ENCODE peak calls at places on chromosomes 7 and 10, in six cellular contexts. One of them, this sample, is unnamed.

GRCh38 chr7:156472267-156472666 is 168.3 kb upstream of the RNF32 start:
- DNase-seq in thyroid gland: no peak
- DNase-seq in fibroblast of the aortic adventitia: no peak
- DNase-seq in fibroblast of mammary gland: no peak
- DNase-seq in upper lobe of right lung: no peak
- DNase-seq in tibial artery: no peak
- DNase-seq in this sample: no peak

GRCh38 chr7:29815181-29816105 is 9.1 kb downstream of the WIPF3 start:
- DNase-seq in thyroid gland: no peak
- DNase-seq in fibroblast of the aortic adventitia: no peak
- DNase-seq in fibroblast of mammary gland: no peak
- DNase-seq in upper lobe of right lung: no peak
- DNase-seq in tibial artery: no peak
- DNase-seq in this sample: no peak

GRCh38 chr10:35184527-35185171 is 58.0 kb downstream of the CREM start:
- DNase-seq in thyroid gland: no peak
- DNase-seq in fibroblast of the aortic adventitia: no peak
- DNase-seq in fibroblast of mammary gland: no peak
- DNase-seq in upper lobe of right lung: no peak
- DNase-seq in tibial artery: no peak
- DNase-seq in this sample: no peak

GRCh38 chr7:151809156-151809863 is 67.6 kb downstream of the PRKAG2 start:
- DNase-seq in thyroid gland: no peak
- DNase-seq in fibroblast of the aortic adventitia: no peak
- DNase-seq in fibroblast of mammary gland: no peak
- DNase-seq in upper lobe of right lung: peak
- DNase-seq in tibial artery: no peak
- DNase-seq in this sample: no peak

GRCh38 chr7:6630007-6630849 is 6.9 kb upstream of the ZNF316 start:
- DNase-seq in thyroid gland: peak
- DNase-seq in fibroblast of the aortic adventitia: no peak
- DNase-seq in fibroblast of mammary gland: no peak
- DNase-seq in upper lobe of right lung: no peak
- DNase-seq in tibial artery: no peak
- DNase-seq in this sample: no peak

GRCh38 chr7:96203781-96204180 is 118.1 kb downstream of the SLC25A13 start:
- DNase-seq in thyroid gland: no peak
- DNase-seq in fibroblast of the aortic adventitia: no peak
- DNase-seq in fibroblast of mammary gland: no peak
- DNase-seq in upper lobe of right lung: no peak
- DNase-seq in tibial artery: no peak
- DNase-seq in this sample: no peak

GRCh38 chr7:76394962-76395361 is 14.5 kb downstream of the SSC4D start:
- DNase-seq in thyroid gland: no peak
- DNase-seq in fibroblast of the aortic adventitia: no peak
- DNase-seq in fibroblast of mammary gland: peak
- DNase-seq in upper lobe of right lung: no peak
- DNase-seq in tibial artery: no peak
- DNase-seq in this sample: no peak

GRCh38 chr10:22022257-22023051 is 18.9 kb upstream of the DNAJC1 start:
- DNase-seq in thyroid gland: no peak
- DNase-seq in fibroblast of the aortic adventitia: peak
- DNase-seq in fibroblast of mammary gland: peak
- DNase-seq in upper lobe of right lung: no peak
- DNase-seq in tibial artery: peak
- DNase-seq in this sample: no peak

GRCh38 chr10:114392112-114392835 is 12.0 kb downstream of the AFAP1L2 start:
- DNase-seq in thyroid gland: peak
- DNase-seq in fibroblast of the aortic adventitia: no peak
- DNase-seq in fibroblast of mammary gland: no peak
- DNase-seq in upper lobe of right lung: no peak
- DNase-seq in tibial artery: no peak
- DNase-seq in this sample: no peak

GRCh38 chr10:7571992-7572391 is 94.8 kb downstream of the ITIH5 start:
- DNase-seq in thyroid gland: no peak
- DNase-seq in fibroblast of the aortic adventitia: no peak
- DNase-seq in fibroblast of mammary gland: no peak
- DNase-seq in upper lobe of right lung: no peak
- DNase-seq in tibial artery: no peak
- DNase-seq in this sample: no peak

GRCh38 chr7:73893342-73894101 is 32.6 kb downstream of the TMEM270 start:
- DNase-seq in thyroid gland: peak
- DNase-seq in fibroblast of the aortic adventitia: peak
- DNase-seq in fibroblast of mammary gland: peak
- DNase-seq in upper lobe of right lung: no peak
- DNase-seq in tibial artery: peak
- DNase-seq in this sample: no peak

GRCh38 chr7:151603951-151604350 is 84.3 kb upstream of the RHEB start:
- DNase-seq in thyroid gland: no peak
- DNase-seq in fibroblast of the aortic adventitia: no peak
- DNase-seq in fibroblast of mammary gland: no peak
- DNase-seq in upper lobe of right lung: no peak
- DNase-seq in tibial artery: no peak
- DNase-seq in this sample: no peak

GRCh38 chr7:96664793-96665192 is 44.9 kb downstream of the SEM1 start:
- DNase-seq in thyroid gland: no peak
- DNase-seq in fibroblast of the aortic adventitia: no peak
- DNase-seq in fibroblast of mammary gland: no peak
- DNase-seq in upper lobe of right lung: no peak
- DNase-seq in tibial artery: no peak
- DNase-seq in this sample: no peak

GRCh38 chr7:113796557-113796956 is 122.3 kb downstream of the PPP1R3A start:
- DNase-seq in thyroid gland: no peak
- DNase-seq in fibroblast of the aortic adventitia: peak
- DNase-seq in fibroblast of mammary gland: peak
- DNase-seq in upper lobe of right lung: no peak
- DNase-seq in tibial artery: no peak
- DNase-seq in this sample: peak

GRCh38 chr7:133489906-133490305 is 237.0 kb downstream of the EXOC4 start:
- DNase-seq in thyroid gland: no peak
- DNase-seq in fibroblast of the aortic adventitia: no peak
- DNase-seq in fibroblast of mammary gland: no peak
- DNase-seq in upper lobe of right lung: no peak
- DNase-seq in tibial artery: no peak
- DNase-seq in this sample: no peak

GRCh38 chr10:97651773-97652172 is 11.3 kb downstream of the PI4K2A start:
- DNase-seq in thyroid gland: no peak
- DNase-seq in fibroblast of the aortic adventitia: no peak
- DNase-seq in fibroblast of mammary gland: no peak
- DNase-seq in upper lobe of right lung: no peak
- DNase-seq in tibial artery: no peak
- DNase-seq in this sample: no peak

GRCh38 chr7:11557627-11558026 is 274.4 kb downstream of the THSD7A start:
- DNase-seq in thyroid gland: no peak
- DNase-seq in fibroblast of the aortic adventitia: no peak
- DNase-seq in fibroblast of mammary gland: peak
- DNase-seq in upper lobe of right lung: no peak
- DNase-seq in tibial artery: peak
- DNase-seq in this sample: peak

GRCh38 chr7:151247611-151248176 is 800 bp downstream of the SMARCD3 start:
- DNase-seq in thyroid gland: peak
- DNase-seq in fibroblast of the aortic adventitia: no peak
- DNase-seq in fibroblast of mammary gland: no peak
- DNase-seq in upper lobe of right lung: no peak
- DNase-seq in tibial artery: no peak
- DNase-seq in this sample: no peak

GRCh38 chr7:130488376-130489139 is 3.3 kb upstream of the MEST start:
- DNase-seq in thyroid gland: no peak
- DNase-seq in fibroblast of the aortic adventitia: no peak
- DNase-seq in fibroblast of mammary gland: no peak
- DNase-seq in upper lobe of right lung: no peak
- DNase-seq in tibial artery: no peak
- DNase-seq in this sample: no peak

GRCh38 chr10:110399163-110400094 is 94.7 kb upstream of the SMNDC1 start:
- DNase-seq in thyroid gland: peak
- DNase-seq in fibroblast of the aortic adventitia: peak
- DNase-seq in fibroblast of mammary gland: peak
- DNase-seq in upper lobe of right lung: no peak
- DNase-seq in tibial artery: no peak
- DNase-seq in this sample: peak

GRCh38 chr7:37832194-37832593 is 16.2 kb upstream of the NME8 start:
- DNase-seq in thyroid gland: peak
- DNase-seq in fibroblast of the aortic adventitia: peak
- DNase-seq in fibroblast of mammary gland: peak
- DNase-seq in upper lobe of right lung: peak
- DNase-seq in tibial artery: peak
- DNase-seq in this sample: peak

GRCh38 chr7:44104880-44105771 is 981 bp downstream of the AEBP1 start:
- DNase-seq in thyroid gland: no peak
- DNase-seq in fibroblast of the aortic adventitia: peak
- DNase-seq in fibroblast of mammary gland: peak
- DNase-seq in upper lobe of right lung: no peak
- DNase-seq in tibial artery: peak
- DNase-seq in this sample: peak

GRCh38 chr7:157538321-157538720 is 201.5 kb downstream of the DNAJB6 start:
- DNase-seq in thyroid gland: no peak
- DNase-seq in fibroblast of the aortic adventitia: no peak
- DNase-seq in fibroblast of mammary gland: no peak
- DNase-seq in upper lobe of right lung: peak
- DNase-seq in tibial artery: no peak
- DNase-seq in this sample: no peak

GRCh38 chr7:92133133-92133736 is 1.0 kb downstream of the CYP51A1 start:
- DNase-seq in thyroid gland: no peak
- DNase-seq in fibroblast of the aortic adventitia: peak
- DNase-seq in fibroblast of mammary gland: no peak
- DNase-seq in upper lobe of right lung: no peak
- DNase-seq in tibial artery: no peak
- DNase-seq in this sample: peak

GRCh38 chr10:97234403-97234802 is 48.6 kb upstream of the SLIT1 start:
- DNase-seq in thyroid gland: no peak
- DNase-seq in fibroblast of the aortic adventitia: peak
- DNase-seq in fibroblast of mammary gland: peak
- DNase-seq in upper lobe of right lung: no peak
- DNase-seq in tibial artery: no peak
- DNase-seq in this sample: peak

GRCh38 chr10:73865459-73866442 is 8.6 kb downstream of the CAMK2G start:
- DNase-seq in thyroid gland: peak
- DNase-seq in fibroblast of the aortic adventitia: no peak
- DNase-seq in fibroblast of mammary gland: no peak
- DNase-seq in upper lobe of right lung: peak
- DNase-seq in tibial artery: peak
- DNase-seq in this sample: no peak

GRCh38 chr10:91798736-91799579 is 732 bp downstream of the TNKS2 start:
- DNase-seq in thyroid gland: peak
- DNase-seq in fibroblast of the aortic adventitia: peak
- DNase-seq in fibroblast of mammary gland: peak
- DNase-seq in upper lobe of right lung: peak
- DNase-seq in tibial artery: peak
- DNase-seq in this sample: peak

GRCh38 chr7:77354484-77354883 is 61.7 kb downstream of the GSAP start:
- DNase-seq in thyroid gland: no peak
- DNase-seq in fibroblast of the aortic adventitia: no peak
- DNase-seq in fibroblast of mammary gland: no peak
- DNase-seq in upper lobe of right lung: no peak
- DNase-seq in tibial artery: no peak
- DNase-seq in this sample: no peak

GRCh38 chr10:63268798-63269503 is 135.8 kb downstream of the NRBF2 start:
- DNase-seq in thyroid gland: peak
- DNase-seq in fibroblast of the aortic adventitia: peak
- DNase-seq in fibroblast of mammary gland: peak
- DNase-seq in upper lobe of right lung: no peak
- DNase-seq in tibial artery: peak
- DNase-seq in this sample: peak

GRCh38 chr10:9060314-9060713 is 1005.8 kb downstream of the GATA3 start:
- DNase-seq in thyroid gland: no peak
- DNase-seq in fibroblast of the aortic adventitia: no peak
- DNase-seq in fibroblast of mammary gland: no peak
- DNase-seq in upper lobe of right lung: no peak
- DNase-seq in tibial artery: no peak
- DNase-seq in this sample: no peak
- H3K4me3 ChIP-seq in thyroid gland: no peak
- H3K4me3 ChIP-seq in fibroblast of the aortic adventitia: no peak
- H3K4me3 ChIP-seq in fibroblast of mammary gland: no peak
- H3K4me3 ChIP-seq in upper lobe of right lung: no peak
- H3K4me3 ChIP-seq in tibial artery: no peak
- H3K4me3 ChIP-seq in this sample: no peak

DNA sequence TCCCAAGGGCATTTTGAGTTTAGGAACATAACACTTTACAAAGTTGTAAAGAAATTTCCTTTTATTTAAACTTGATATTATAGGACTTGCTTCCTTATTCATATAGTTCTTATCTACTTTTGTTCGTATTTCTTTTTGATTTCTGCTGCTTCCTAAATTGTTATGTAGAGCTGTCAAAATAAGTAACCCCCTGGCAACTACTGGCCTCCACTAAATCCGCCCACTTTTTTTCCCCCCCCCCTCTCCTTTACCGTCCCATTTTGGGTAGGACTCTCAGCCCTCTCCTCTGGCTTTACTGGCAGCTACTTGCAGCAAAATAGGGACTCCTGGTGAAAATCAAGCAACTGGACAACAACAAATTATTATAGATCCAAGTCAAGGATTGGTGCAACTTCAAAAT is 1.1 kb downstream of the SP4 start:
- DNase-seq in thyroid gland: no peak
- DNase-seq in fibroblast of the aortic adventitia: peak
- DNase-seq in fibroblast of mammary gland: no peak
- DNase-seq in upper lobe of right lung: no peak
- DNase-seq in tibial artery: no peak
- DNase-seq in this sample: no peak
- H3K4me3 ChIP-seq in thyroid gland: no peak
- H3K4me3 ChIP-seq in fibroblast of the aortic adventitia: peak
- H3K4me3 ChIP-seq in fibroblast of mammary gland: peak
- H3K4me3 ChIP-seq in upper lobe of right lung: peak
- H3K4me3 ChIP-seq in tibial artery: peak
- H3K4me3 ChIP-seq in this sample: no peak

GRCh38 chr10:59362991-59363390 is 642 bp upstream of the FAM13C start:
- DNase-seq in thyroid gland: peak
- DNase-seq in fibroblast of the aortic adventitia: peak
- DNase-seq in fibroblast of mammary gland: peak
- DNase-seq in upper lobe of right lung: peak
- DNase-seq in tibial artery: peak
- DNase-seq in this sample: peak
- H3K4me3 ChIP-seq in thyroid gland: peak
- H3K4me3 ChIP-seq in fibroblast of the aortic adventitia: peak
- H3K4me3 ChIP-seq in fibroblast of mammary gland: peak
- H3K4me3 ChIP-seq in upper lobe of right lung: peak
- H3K4me3 ChIP-seq in tibial artery: peak
- H3K4me3 ChIP-seq in this sample: peak

GRCh38 chr10:11243425-11244222 is 226.0 kb downstream of the CELF2 start:
- DNase-seq in thyroid gland: no peak
- DNase-seq in fibroblast of the aortic adventitia: peak
- DNase-seq in fibroblast of mammary gland: no peak
- DNase-seq in upper lobe of right lung: no peak
- DNase-seq in tibial artery: no peak
- DNase-seq in this sample: no peak

GRCh38 chr10:11246752-11247467 is 229.2 kb downstream of the CELF2 start:
- DNase-seq in thyroid gland: no peak
- DNase-seq in fibroblast of the aortic adventitia: no peak
- DNase-seq in fibroblast of mammary gland: no peak
- DNase-seq in upper lobe of right lung: no peak
- DNase-seq in tibial artery: no peak
- DNase-seq in this sample: no peak

GRCh38 chr10:11245981-11246590 is 228.4 kb downstream of the CELF2 start:
- DNase-seq in thyroid gland: no peak
- DNase-seq in fibroblast of the aortic adventitia: no peak
- DNase-seq in fibroblast of mammary gland: no peak
- DNase-seq in upper lobe of right lung: no peak
- DNase-seq in tibial artery: no peak
- DNase-seq in this sample: no peak

GRCh38 chr10:11245095-11245479 is 227.4 kb downstream of the CELF2 start:
- DNase-seq in thyroid gland: no peak
- DNase-seq in fibroblast of the aortic adventitia: no peak
- DNase-seq in fibroblast of mammary gland: no peak
- DNase-seq in upper lobe of right lung: no peak
- DNase-seq in tibial artery: no peak
- DNase-seq in this sample: no peak

GRCh38 chr10:11245510-11245909 is 227.8 kb downstream of the CELF2 start:
- DNase-seq in thyroid gland: no peak
- DNase-seq in fibroblast of the aortic adventitia: no peak
- DNase-seq in fibroblast of mammary gland: no peak
- DNase-seq in upper lobe of right lung: no peak
- DNase-seq in tibial artery: no peak
- DNase-seq in this sample: no peak
- H3K4me3 ChIP-seq in thyroid gland: no peak
- H3K4me3 ChIP-seq in fibroblast of the aortic adventitia: no peak
- H3K4me3 ChIP-seq in fibroblast of mammary gland: no peak
- H3K4me3 ChIP-seq in upper lobe of right lung: no peak
- H3K4me3 ChIP-seq in tibial artery: no peak
- H3K4me3 ChIP-seq in this sample: no peak

This sample was measured in cardiac fibroblast.